ENCODE peak calls at places on chromosomes 6 and 20, in six cellular contexts. G is amygdala; H is frontal cortex; L is occipital lobe; X is T-helper 2 cell; A is CD8-positive, alpha-beta T cell. R is an unnamed sample.

GRCh38 chr20:40393161-40393560 is 295.9 kb downstream of the MAFB start:
- DNase-seq in G (no peak), H (no peak), L (no peak), X (no peak), A (no peak), R (no peak)

GRCh38 chr6:16770701-16771569 is 9.7 kb upstream of the ATXN1 start:
- DNase-seq in G (peak; percentile 30), H (peak; percentile 32), L (peak; percentile 32), X (peak; percentile 63), A (peak; percentile 78), R (peak; percentile 65)

GRCh38 chr20:9185511-9185910 is 116.6 kb downstream of the PLCB4 start:
- DNase-seq in G (no peak), H (no peak), L (no peak), X (no peak), A (no peak), R (no peak)

GRCh38 chr6:39003072-39003471 is 45.5 kb upstream of the GLP1R start:
- DNase-seq in G (no peak), H (no peak), L (no peak), X (no peak), A (no peak), R (no peak)

GRCh38 chr6:11770546-11771466 is 7.8 kb downstream of the ADTRP start:
- DNase-seq in G (peak; percentile 3), H (no peak), L (peak; percentile 8), X (no peak), A (no peak), R (no peak)

GRCh38 chr20:5642155-5642981 is 107.8 kb upstream of the SHLD1 start:
- DNase-seq in G (peak; percentile 5), H (no peak), L (no peak), X (no peak), A (no peak), R (no peak)

GRCh38 chr6:21679761-21680265 is 86.3 kb downstream of the SOX4 start:
- DNase-seq in G (no peak), H (no peak), L (no peak), X (no peak), A (no peak), R (no peak)

GRCh38 chr20:48932375-48932941 is 10.9 kb downstream of the ARFGEF2 start:
- DNase-seq in G (no peak), H (no peak), L (no peak), X (no peak), A (no peak), R (no peak)

GRCh38 chr20:61909821-61910220 is 155.9 kb downstream of the TAF4 start:
- DNase-seq in G (no peak), H (no peak), L (no peak), X (no peak), A (no peak), R (no peak)